ENCODE peak calls at places on chromosomes 5 and 9, in five cellular contexts. I, T, W, Q and P are unnamed samples.

GRCh38 chr5:150509992-150510391 is 2.1 kb downstream of the NDST1 start:
- DNase-seq in T (no peak), Q (no peak), I (no peak), W (no peak), P (no peak)

GRCh38 chr9:15513335-15513734 is 2.6 kb upstream of the PSIP1 start:
- DNase-seq in I (peak), T (no peak), W (no peak), Q (peak), P (no peak)

GRCh38 chr5:160628295-160629006 is 206.8 kb downstream of the PTTG1 start:
- DNase-seq in T (no peak), I (no peak), W (no peak), Q (no peak), P (no peak)

GRCh38 chr5:89293849-89294248 is 410.9 kb upstream of the MEF2C start:
- DNase-seq in I (peak), Q (no peak), W (peak), T (no peak), P (no peak)

GRCh38 chr5:147177125-147177840 is 57.5 kb upstream of the STK32A start:
- DNase-seq in T (no peak), I (peak), Q (peak), W (peak), P (peak)

GRCh38 chr5:137309290-137309689 is 189.8 kb downstream of the SPOCK1 start:
- DNase-seq in I (no peak), T (no peak), W (no peak), Q (no peak), P (no peak)

GRCh38 chr5:158992104-158992740 is 107.5 kb downstream of the EBF1 start:
- DNase-seq in Q (no peak), W (peak), T (no peak), I (peak), P (no peak)

GRCh38 chr5:140346348-140347221 is at the start of gene HBEGF:
- DNase-seq in T (no peak), Q (peak), I (peak), W (peak), P (peak)

GRCh38 chr9:117028103-117028858 is 341.2 kb downstream of the TRIM32 start:
- DNase-seq in W (peak), Q (no peak), T (no peak), I (peak), P (no peak)

GRCh38 chr5:165029471-165029870 is 1524.1 kb downstream of the MAT2B start:
- DNase-seq in W (peak), I (peak), Q (peak), T (no peak), P (peak)

GRCh38 chr9:125160750-125161149 is 17.4 kb upstream of the SCAI start:
- DNase-seq in Q (no peak), W (no peak), T (no peak), I (no peak), P (no peak)

GRCh38 chr5:53151713-53152458 is 42.3 kb upstream of the MOCS2 start:
- DNase-seq in W (peak), I (peak), T (no peak), Q (peak), P (peak)

GRCh38 chr9:13568446-13568845 is 289.0 kb upstream of the MPDZ start:
- DNase-seq in W (no peak), T (no peak), Q (peak), I (no peak), P (peak)